ENCODE peak calls at places on chromosomes 5 and 9, in ten cellular contexts. Z is neural progenitor cell; C is effector memory CD4-positive, alpha-beta T cell; U is H1; K is right cardiac atrium; Y is MG63; L is body of pancreas; O is adrenal gland; P is left ventricle myocardium inferior; R is K562. S is an unnamed sample. For H3K9me3, the result is how much of the 10 kb centered on the place peaks cover.

GRCh38 chr9:87445646-87446045 is 52.0 kb upstream of the DAPK1 start:
- DNase-seq in Z (peak), C (no peak), U (peak), K (peak), Y (no peak), L (peak), O (peak), P (no peak), R (peak), S (no peak)

GRCh38 chr5:41157272-41157671 is 56.1 kb downstream of the C6 start:
- DNase-seq in Z (no peak), C (no peak), U (no peak), K (no peak), Y (no peak), L (no peak), O (no peak), P (no peak), R (no peak), S (no peak)

GRCh38 chr5:9045946-9046345 is 499.9 kb downstream of the SEMA5A start:
- DNase-seq in Z (no peak), C (no peak), U (no peak), K (no peak), Y (no peak), L (no peak), O (no peak), P (no peak), R (no peak), S (no peak)

GRCh38 chr5:135039526-135040296 is 5.7 kb upstream of the PITX1 start:
- DNase-seq in Z (peak), C (no peak), U (peak), K (no peak), Y (no peak), L (no peak), O (no peak), P (no peak), R (no peak), S (no peak)

GRCh38 chr5:65062684-65063083 is 294.0 kb downstream of the CWC27 start:
- DNase-seq in Z (no peak), C (no peak), U (no peak), K (peak), Y (peak), L (peak), O (peak), P (no peak), R (no peak), S (peak)

GRCh38 chr5:52870448-52870847 is 82.7 kb downstream of the ITGA1 start:
- DNase-seq in Z (peak), C (no peak), U (no peak), K (peak), Y (peak), L (no peak), O (peak), P (no peak), R (no peak), S (no peak)

GRCh38 chr5:21709766-21710165 is 1143.4 kb downstream of the CDH12 start:
- DNase-seq in Z (no peak), C (no peak), U (no peak), K (no peak), Y (no peak), L (no peak), O (no peak), P (no peak), R (no peak), S (no peak)

GRCh38 chr9:79104216-79104615 is 467.5 kb upstream of the TLE4 start:
- DNase-seq in Z (no peak), C (no peak), U (no peak), K (no peak), Y (no peak), L (no peak), O (no peak), P (no peak), R (no peak), S (no peak)

GRCh38 chr9:23622396-23622795 is 203.6 kb downstream of the ELAVL2 start:
- DNase-seq in Z (no peak), C (no peak), U (no peak), K (no peak), Y (no peak), L (no peak), O (no peak), P (no peak), R (no peak), S (no peak)

DNA sequence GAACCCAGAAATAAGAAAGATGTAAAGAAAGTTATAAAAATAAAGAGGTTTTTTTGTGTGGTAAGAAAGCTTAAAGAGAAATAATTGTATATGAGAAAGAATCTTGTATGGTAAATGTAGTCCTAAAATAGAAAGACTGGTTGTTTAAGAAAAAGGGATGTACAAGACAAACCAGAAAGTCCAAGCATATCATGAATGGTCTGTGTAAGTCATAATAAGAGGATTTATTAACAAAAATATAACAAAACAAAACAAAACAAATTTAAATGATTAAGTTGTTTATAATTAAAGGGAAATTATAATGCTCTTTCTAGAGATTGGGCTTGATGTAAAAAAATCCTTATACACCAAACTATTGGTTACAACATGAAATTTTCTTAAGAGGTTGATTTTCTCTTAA is 590.4 kb upstream of the PTGER4 start:
- DNase-seq in Z (peak), C (no peak), U (no peak), K (no peak), Y (no peak), L (no peak), O (no peak), P (no peak), R (peak), S (no peak)
- H3K9me3 ChIP-seq in Z (under half), C (under half), U (under half), K (under half), Y (under half), L (under half), O (under half), P (half or more), R (under half), S (under half)

GRCh38 chr9:113018247-113018646 is 6.3 kb upstream of the ZNF883 start:
- DNase-seq in Z (no peak), C (no peak), U (no peak), K (no peak), Y (no peak), L (no peak), O (no peak), P (no peak), R (no peak), S (no peak)
- H3K9me3 ChIP-seq in Z (under half), C (under half), U (under half), K (under half), Y (under half), L (under half), O (under half), P (half or more), R (under half), S (under half)

GRCh38 chr5:15529821-15530220 is 29.8 kb downstream of the FBXL7 start:
- DNase-seq in Z (no peak), C (no peak), U (no peak), K (no peak), Y (no peak), L (no peak), O (no peak), P (no peak), R (no peak), S (no peak)
- H3K9me3 ChIP-seq in Z (under half), C (under half), U (under half), K (under half), Y (under half), L (under half), O (under half), P (under half), R (under half), S (under half)

DNA sequence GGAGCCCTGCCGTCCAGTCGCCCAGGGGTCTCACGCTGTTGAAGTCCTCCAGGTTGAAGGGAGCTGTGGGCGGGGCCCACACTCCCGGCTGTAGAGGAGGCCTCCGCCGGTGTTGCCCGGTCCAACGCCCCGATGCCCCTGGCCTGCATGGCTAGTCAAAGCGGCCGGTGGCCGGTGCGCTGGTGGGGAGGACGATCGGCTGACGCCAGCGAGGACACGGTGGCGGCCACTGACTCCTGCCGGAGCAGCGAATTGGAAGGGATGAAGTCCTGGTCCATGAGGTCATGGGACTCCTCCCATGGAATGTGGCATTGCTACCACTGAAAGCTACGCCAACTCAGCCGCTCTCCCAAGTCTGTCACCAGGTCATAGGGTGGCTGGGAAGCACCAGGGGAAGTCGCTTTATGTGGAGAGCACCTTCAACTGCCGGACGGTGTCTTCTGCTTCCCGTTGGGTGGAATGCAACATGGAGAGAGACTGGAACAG is 11.8 kb downstream of the RCL1 start:
- DNase-seq in Z (no peak), C (no peak), U (no peak), K (no peak), Y (no peak), L (no peak), O (no peak), P (no peak), R (no peak), S (no peak)
- H3K9me3 ChIP-seq in Z (under half), C (under half), U (under half), K (under half), Y (under half), L (under half), O (under half), P (under half), R (under half), S (under half)

GRCh38 chr5:178380086-178380485 is 147.5 kb upstream of the PHYKPL start:
- DNase-seq in Z (no peak), C (no peak), U (no peak), K (no peak), Y (no peak), L (no peak), O (no peak), P (no peak), R (no peak), S (no peak)
- H3K9me3 ChIP-seq in Z (under half), C (under half), U (under half), K (under half), Y (under half), L (under half), O (under half), P (under half), R (under half), S (under half)

DNA sequence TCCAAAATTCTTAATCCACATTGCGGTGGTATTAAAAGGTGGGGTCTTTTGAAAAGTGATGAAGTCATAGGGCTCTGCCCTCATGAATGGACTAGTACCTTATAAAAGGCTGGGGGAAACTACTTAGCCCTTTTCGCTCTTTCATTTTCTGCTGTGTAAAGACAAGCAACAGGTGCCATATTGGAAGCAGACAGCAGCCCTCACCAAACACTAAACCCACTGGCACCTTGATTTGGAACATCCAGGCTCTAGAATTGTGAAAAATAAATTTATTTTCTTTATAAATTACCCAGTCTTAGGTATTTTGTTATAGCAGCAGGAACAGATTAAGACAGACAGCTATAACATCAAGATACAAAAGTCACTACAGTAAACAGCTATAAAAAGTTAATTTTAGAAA is 12.8 kb downstream of the PJA2 start:
- DNase-seq in Z (no peak), C (no peak), U (no peak), K (no peak), Y (no peak), L (no peak), O (no peak), P (no peak), R (no peak), S (no peak)
- H3K9me3 ChIP-seq in Z (under half), C (under half), U (under half), K (under half), Y (under half), L (under half), O (under half), P (under half), R (under half), S (under half)

DNA sequence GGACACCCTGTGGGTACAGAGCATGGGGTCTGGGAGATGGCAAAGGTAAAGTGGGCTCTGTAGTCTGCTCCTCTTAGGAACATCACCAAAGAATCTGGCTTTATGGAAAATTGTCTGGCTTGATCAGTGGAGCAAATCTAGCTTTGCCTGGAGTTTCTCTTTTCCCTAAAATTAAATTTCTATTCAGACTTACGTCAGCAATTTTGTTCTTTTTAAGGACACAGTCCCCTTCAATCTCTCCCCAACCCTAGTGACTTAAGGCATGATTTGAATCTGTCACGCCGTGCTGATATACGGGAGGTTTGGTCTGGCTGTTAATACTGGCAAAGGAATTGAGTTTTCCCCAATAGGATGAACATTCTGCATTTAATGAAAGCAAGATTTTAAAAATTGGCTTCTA is 72.3 kb upstream of the ERCC6L2 start:
- DNase-seq in Z (no peak), C (no peak), U (no peak), K (no peak), Y (no peak), L (no peak), O (no peak), P (no peak), R (no peak), S (no peak)
- H3K9me3 ChIP-seq in Z (under half), C (under half), U (under half), K (under half), Y (under half), L (under half), O (under half), P (under half), R (under half), S (under half)